ENCODE peak calls at places on chromosomes 1 and 21, in ten cellular contexts. A, I, M, C, V, Q, N, S, H and U are unnamed samples.

GRCh38 chr1:6441586-6441985 is 17.0 kb downstream of the ESPN start:
- DNase-seq in A (no peak), I (no peak), M (no peak), C (no peak), V (no peak), Q (no peak), N (no peak), S (no peak), H (no peak), U (no peak)

GRCh38 chr1:162562452-162562828 is 918 bp downstream of the UAP1 start:
- DNase-seq in A (no peak), I (no peak), M (no peak), C (no peak), V (no peak), Q (no peak), N (no peak), S (peak; percentile 84), H (no peak), U (no peak)

GRCh38 chr1:171222961-171223360 is 25.3 kb upstream of the FMO1 start:
- DNase-seq in A (no peak), I (peak; percentile 31), M (no peak), C (no peak), V (no peak), Q (peak; percentile 45), N (no peak), S (peak; percentile 24), H (no peak), U (no peak)

GRCh38 chr1:77424236-77424635 is 142.4 kb downstream of the AK5 start:
- DNase-seq in A (no peak), I (no peak), M (no peak), C (no peak), V (no peak), Q (no peak), N (no peak), S (peak; percentile 64), H (no peak), U (no peak)

GRCh38 chr21:33031152-33031551 is 5.4 kb downstream of the OLIG2 start:
- DNase-seq in A (no peak), I (no peak), M (no peak), C (no peak), V (no peak), Q (no peak), N (no peak), S (no peak), H (no peak), U (no peak)

GRCh38 chr1:206455681-206456344 is 14.5 kb upstream of the IKBKE start:
- DNase-seq in A (no peak), I (no peak), M (no peak), C (no peak), V (no peak), Q (no peak), N (no peak), S (peak; percentile 25), H (no peak), U (no peak)

GRCh38 chr1:241934181-241934815 is 23.3 kb upstream of the BECN2 start:
- DNase-seq in A (no peak), I (peak; percentile 60), M (no peak), C (no peak), V (no peak), Q (no peak), N (no peak), S (peak; percentile 55), H (no peak), U (peak; percentile 36)

GRCh38 chr1:227356582-227357228 is 38.4 kb upstream of the CDC42BPA start:
- DNase-seq in A (no peak), I (no peak), M (peak; percentile 30), C (no peak), V (no peak), Q (no peak), N (no peak), S (no peak), H (no peak), U (no peak)

GRCh38 chr1:220879509-220880366 is 495 bp downstream of the HLX start:
- DNase-seq in A (no peak), I (peak; percentile 69), M (peak; percentile 38), C (peak; percentile 77), V (peak; percentile 34), Q (peak; percentile 43), N (peak; percentile 69), S (peak; percentile 42), H (peak; percentile 92), U (no peak)

GRCh38 chr1:177995369-177995768 is 25.5 kb upstream of the SEC16B start:
- DNase-seq in A (no peak), I (no peak), M (no peak), C (no peak), V (no peak), Q (no peak), N (no peak), S (no peak), H (no peak), U (no peak)

DNA sequence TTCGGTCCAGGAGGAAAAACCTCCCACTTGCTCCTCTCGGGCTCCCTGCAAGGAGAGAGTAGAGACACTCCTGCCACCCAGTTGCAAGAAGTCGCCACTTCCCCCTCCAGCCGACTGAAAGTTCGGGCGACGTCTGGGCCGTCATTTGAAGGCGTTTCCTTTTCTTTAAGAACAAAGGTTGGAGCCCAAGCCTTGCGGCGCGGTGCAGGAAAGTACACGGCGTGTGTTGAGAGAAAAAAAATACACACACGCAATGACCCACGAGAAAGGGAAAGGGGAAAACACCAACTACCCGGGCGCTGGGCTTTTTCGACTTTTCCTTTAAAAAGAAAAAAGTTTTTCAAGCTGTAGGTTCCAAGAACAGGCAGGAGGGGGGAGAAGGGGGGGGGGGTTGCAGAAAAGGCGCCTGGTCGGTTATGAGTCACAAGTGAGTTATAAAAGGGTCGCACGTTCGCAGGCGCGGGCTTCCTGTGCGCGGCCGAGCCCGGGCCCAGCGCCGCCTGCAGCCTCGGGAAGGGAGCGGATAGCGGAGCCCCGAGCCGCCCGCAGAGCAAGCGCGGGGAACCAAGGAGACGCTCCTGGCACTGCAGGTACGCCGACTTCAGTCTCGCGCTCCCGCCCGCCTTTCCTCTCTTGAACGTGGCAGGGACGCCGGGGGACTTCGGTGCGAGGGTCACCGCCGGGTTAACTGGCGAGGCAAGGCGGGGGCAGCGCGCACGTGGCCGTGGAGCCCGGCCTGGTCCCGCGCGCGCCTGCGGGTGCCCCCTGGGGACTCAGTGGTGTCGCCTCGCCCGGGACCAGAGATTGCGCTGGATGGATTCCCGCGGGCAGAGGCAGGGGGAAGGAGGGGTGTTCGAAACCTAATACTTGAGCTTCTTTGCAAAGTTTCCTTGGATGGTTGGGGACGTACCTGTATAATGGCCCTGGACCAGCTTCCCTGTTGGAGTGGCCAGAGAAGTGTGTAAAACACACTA is 45.3 kb downstream of the MRPL39 start:
- DNase-seq in A (peak; percentile 51), I (peak; percentile 69), M (peak; percentile 51), C (peak; percentile 70), V (peak; percentile 75), Q (peak; percentile 31), N (peak; percentile 81), S (peak; percentile 71), H (peak; percentile 90), U (peak; percentile 38)
- TF ChIP-seq CTCF in A (no peak), I (no peak), M (no peak), C (peak; percentile 5), V (no peak), Q (peak; percentile 30), N (peak; percentile 21), S (peak; percentile 10), H (no peak), U (peak; percentile 41)

GRCh38 chr1:47725000-47725731 is 272.0 kb downstream of the TRABD2B start:
- DNase-seq in A (no peak), I (peak; percentile 77), M (no peak), C (no peak), V (no peak), Q (no peak), N (no peak), S (no peak), H (no peak), U (peak; percentile 53)
- TF ChIP-seq CTCF in A (no peak), I (peak; percentile 48), M (no peak), C (peak; percentile 9), V (no peak), Q (no peak), N (no peak), S (no peak), H (no peak), U (peak; percentile 56)

GRCh38 chr1:180500689-180501088 is 1.7 kb downstream of the ACBD6 start:
- DNase-seq in A (no peak), I (no peak), M (no peak), C (no peak), V (no peak), Q (no peak), N (no peak), S (no peak), H (no peak), U (no peak)

GRCh38 chr1:180501865-180502360 is 464 bp downstream of the ACBD6 start:
- DNase-seq in A (no peak), I (no peak), M (no peak), C (no peak), V (no peak), Q (no peak), N (no peak), S (no peak), H (no peak), U (no peak)

GRCh38 chr1:180503274-180503862 is 991 bp upstream of the ACBD6 start:
- DNase-seq in A (no peak), I (no peak), M (peak; percentile 24), C (no peak), V (no peak), Q (no peak), N (no peak), S (no peak), H (no peak), U (no peak)

GRCh38 chr1:180504186-180504585 is 1.8 kb upstream of the ACBD6 start:
- DNase-seq in A (no peak), I (no peak), M (no peak), C (no peak), V (no peak), Q (no peak), N (no peak), S (no peak), H (no peak), U (no peak)

DNA sequence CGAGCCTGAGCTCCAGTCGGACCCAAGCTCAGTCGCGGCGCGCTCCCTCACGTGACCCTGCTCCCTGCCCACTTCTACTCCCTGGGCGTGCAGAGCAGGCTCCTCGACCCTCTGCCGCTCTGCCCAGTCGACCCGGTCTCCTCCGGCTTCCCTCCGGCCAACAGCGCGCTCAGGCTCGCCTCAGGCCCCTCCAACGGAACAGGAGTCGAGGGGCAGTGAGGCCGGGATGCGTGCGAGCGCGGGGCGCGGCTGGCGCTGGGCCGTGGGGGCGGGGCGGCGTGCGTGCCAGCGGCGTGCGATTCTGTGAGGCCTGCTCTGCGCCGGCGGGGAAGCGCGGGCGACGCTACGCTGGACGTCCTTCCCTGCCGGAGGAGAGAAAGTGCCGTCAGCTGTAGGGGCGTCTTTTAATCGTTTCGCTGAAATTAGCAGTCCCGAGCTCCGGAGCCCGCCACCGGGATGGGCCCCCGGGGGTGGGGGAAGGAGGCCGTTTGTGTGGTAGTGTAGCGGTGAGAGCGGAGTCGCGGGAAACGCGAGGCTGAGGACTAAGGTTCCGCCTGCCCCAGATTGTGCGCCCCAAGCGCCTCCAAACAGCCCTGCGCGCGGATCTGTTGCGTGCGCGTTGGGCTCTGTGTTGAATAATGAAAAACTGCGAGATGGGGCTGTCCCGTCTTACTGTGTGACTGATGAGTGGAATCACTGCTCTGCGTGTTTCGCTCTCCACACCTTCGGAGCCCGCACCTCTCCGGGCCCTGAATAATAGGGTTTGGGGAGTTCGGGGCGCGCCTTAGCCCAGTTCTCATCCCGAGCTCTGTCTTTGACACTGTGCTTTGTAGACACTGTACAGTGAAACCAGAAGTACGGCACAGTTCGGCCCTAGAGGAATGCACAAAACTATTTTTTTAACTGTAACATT is at the start of gene ACBD6:
- DNase-seq in A (peak; percentile 85), I (peak; percentile 88), M (peak; percentile 91), C (peak; percentile 90), V (peak; percentile 82), Q (peak; percentile 80), N (peak; percentile 91), S (peak; percentile 87), H (peak; percentile 96), U (peak; percentile 84)
- TF ChIP-seq CTCF in A (no peak), I (no peak), M (peak; percentile 17), C (no peak), V (no peak), Q (peak; percentile 31), N (peak; percentile 24), S (no peak), H (no peak), U (peak; percentile 26)

GRCh38 chr1:55484173-55484572 is 269.0 kb upstream of the USP24 start:
- DNase-seq in A (no peak), I (no peak), M (no peak), C (no peak), V (no peak), Q (no peak), N (no peak), S (no peak), H (no peak), U (no peak)
- TF ChIP-seq CTCF in A (no peak), I (no peak), M (no peak), C (no peak), V (no peak), Q (no peak), N (no peak), S (no peak), H (no peak), U (no peak)